ENCODE peak calls at places on chromosomes 16 and 17, in five cellular contexts. D is AG09319, J is foreskin melanocyte, L is HFF-Myc, X is nephron progenitor cell. C is an unnamed sample.

GRCh38 chr17:1188812-1189211 is 9.0 kb upstream of the ABR start:
- DNase-seq in D (no peak), J (peak; percentile 93), L (no peak), X (no peak), C (no peak)

GRCh38 chr16:87337247-87337646 is 20.1 kb upstream of the C16orf95 start:
- DNase-seq in D (no peak), J (no peak), L (no peak), X (no peak), C (no peak)

GRCh38 chr17:6936370-6937028 is 59.4 kb upstream of the ALOX12 start:
- DNase-seq in D (no peak), J (no peak), L (no peak), X (no peak), C (no peak)

GRCh38 chr17:54933921-54934320 is 33.3 kb downstream of the TOM1L1 start:
- DNase-seq in D (no peak), J (no peak), L (no peak), X (no peak), C (no peak)

GRCh38 chr17:80812362-80813088 is 179.1 kb upstream of the CHMP6 start:
- DNase-seq in D (no peak), J (no peak), L (no peak), X (no peak), C (no peak)

GRCh38 chr16:85569615-85570212 is 43.4 kb upstream of the GSE1 start:
- DNase-seq in D (no peak), J (no peak), L (no peak), X (no peak), C (no peak)

GRCh38 chr17:79985951-79986391 is 49.7 kb downstream of the TBC1D16 start:
- DNase-seq in D (no peak), J (no peak), L (no peak), X (no peak), C (no peak)

GRCh38 chr17:65053354-65053881 is 3.1 kb downstream of the GNA13 start:
- DNase-seq in D (no peak), J (no peak), L (no peak), X (no peak), C (no peak)

GRCh38 chr17:60421273-60422161 is 772 bp upstream of the CHCT1 start:
- DNase-seq in D (no peak), J (peak; percentile 59), L (no peak), X (peak; percentile 78), C (peak; percentile 92)

GRCh38 chr16:30957456-30958163 is at the start of gene SETD1A:
- DNase-seq in D (peak; percentile 90), J (peak; percentile 94), L (peak; percentile 77), X (peak; percentile 98), C (peak; percentile 98)

GRCh38 chr16:80852261-80852872 is 48.0 kb upstream of the CDYL2 start:
- DNase-seq in D (no peak), J (peak; percentile 4), L (no peak), X (peak; percentile 21), C (no peak)

GRCh38 chr17:77312786-77313599 is 172.2 kb downstream of the SEC14L1 start:
- DNase-seq in D (no peak), J (no peak), L (no peak), X (no peak), C (peak; percentile 90)

GRCh38 chr16:49352923-49353322 is 20.7 kb upstream of the C16orf78 start:
- DNase-seq in D (no peak), J (peak; percentile 8), L (no peak), X (peak; percentile 44), C (no peak)

GRCh38 chr16:87273471-87274030 is 43.6 kb downstream of the C16orf95 start:
- DNase-seq in D (no peak), J (no peak), L (no peak), X (no peak), C (no peak)

GRCh38 chr17:82380860-82381702 is 9.5 kb downstream of the UTS2R start:
- DNase-seq in D (peak; percentile 10), J (no peak), L (no peak), X (no peak), C (no peak)

GRCh38 chr17:7587420-7587786 is 2.5 kb downstream of the SOX15 start:
- DNase-seq in D (peak; percentile 75), J (no peak), L (peak; percentile 70), X (no peak), C (no peak)

GRCh38 chr17:73910216-73910615 is 266.0 kb upstream of the SDK2 start:
- DNase-seq in D (no peak), J (no peak), L (no peak), X (no peak), C (peak; percentile 25)